ENCODE peak calls at places on chromosomes 4 and X, in nine cellular contexts. G, O, J, F, A, M, S, X and T are unnamed samples.

GRCh38 chr4:124936427-124936826 is 223.9 kb upstream of the ANKRD50 start:
- DNase-seq in G (no peak), O (no peak), S (no peak), J (no peak), F (peak; percentile 70), A (no peak), X (no peak), M (no peak), T (peak; percentile 92)

GRCh38 chrX:283115-283845 is 2.1 kb downstream of the PLCXD1 start:
- DNase-seq in S (peak; percentile 91), G (peak; percentile 89), X (peak; percentile 96), A (peak; percentile 88), O (peak; percentile 96), M (peak; percentile 89), J (peak; percentile 83), F (peak; percentile 98), T (peak; percentile 94)

GRCh38 chrX:34918091-34918736 is 24.4 kb upstream of the FAM47B start:
- DNase-seq in A (no peak), G (no peak), S (peak; percentile 60), M (peak; percentile 60), F (no peak), J (no peak), X (no peak), O (no peak), T (peak; percentile 9)

GRCh38 chr4:89158884-89159503 is 47.7 kb downstream of the TIGD2 start:
- DNase-seq in M (peak; percentile 39), A (no peak), O (no peak), X (no peak), G (no peak), S (peak; percentile 42), F (peak; percentile 29), J (no peak), T (no peak)

GRCh38 chr4:10186228-10187214 is 69.9 kb upstream of the WDR1 start:
- DNase-seq in O (no peak), A (no peak), F (no peak), X (no peak), S (peak; percentile 45), J (no peak), G (no peak), M (no peak), T (no peak)

GRCh38 chrX:148771440-148771839 is 271.0 kb downstream of the AFF2 start:
- DNase-seq in M (no peak), O (no peak), G (no peak), F (no peak), X (no peak), J (no peak), A (no peak), S (no peak), T (no peak)

GRCh38 chrX:7215842-7216241 is 67.9 kb upstream of the PUDP start:
- DNase-seq in J (no peak), A (no peak), S (peak; percentile 59), M (no peak), F (peak; percentile 0), O (no peak), G (no peak), X (no peak), T (no peak)

GRCh38 chrX:12548746-12549145 is 242.5 kb upstream of the PRPS2 start:
- DNase-seq in X (peak; percentile 29), J (no peak), F (peak; percentile 48), S (peak; percentile 25), M (no peak), O (peak; percentile 18), G (no peak), A (no peak), T (no peak)

GRCh38 chr4:180057891-180058643 is 2185.1 kb upstream of the TENM3 start:
- DNase-seq in A (no peak), G (no peak), O (peak; percentile 4), J (no peak), X (peak; percentile 62), M (no peak), F (peak; percentile 70), S (no peak), T (peak; percentile 4)

GRCh38 chr4:41935652-41936021 is 408 bp downstream of the TMEM33 start:
- DNase-seq in M (no peak), F (no peak), S (peak; percentile 26), O (peak; percentile 51), J (no peak), A (no peak), G (no peak), X (no peak), T (peak; percentile 3)

GRCh38 chr4:132642196-132642817 is 506.8 kb upstream of the PCDH10 start:
- DNase-seq in X (peak; percentile 55), O (peak; percentile 6), A (no peak), G (no peak), M (peak; percentile 22), F (peak; percentile 76), J (no peak), S (peak; percentile 15), T (no peak)

GRCh38 chr4:176778491-176778890 is 14.2 kb downstream of the VEGFC start:
- DNase-seq in J (no peak), O (no peak), S (peak; percentile 82), A (no peak), M (peak; percentile 83), G (no peak), F (no peak), X (no peak), T (peak; percentile 94)

GRCh38 chrX:45508459-45508858 is 307.8 kb upstream of the DIPK2B start:
- DNase-seq in S (peak; percentile 38), M (no peak), G (no peak), A (no peak), F (no peak), X (no peak), J (no peak), O (no peak), T (peak; percentile 38)

GRCh38 chr4:28228575-28228974 is 1367.9 kb downstream of the STIM2 start:
- DNase-seq in S (peak; percentile 3), J (no peak), O (no peak), M (no peak), X (no peak), G (no peak), A (no peak), F (no peak), T (no peak)

GRCh38 chr4:177201614-177202013 is 108.1 kb upstream of the NEIL3 start:
- DNase-seq in X (no peak), M (no peak), G (no peak), A (no peak), J (no peak), F (no peak), O (no peak), S (no peak), T (no peak)

GRCh38 chr4:153466637-153467153 is 535 bp downstream of the TMEM131L start:
- DNase-seq in M (no peak), G (no peak), J (no peak), F (no peak), S (no peak), X (no peak), A (no peak), O (no peak), T (no peak)

GRCh38 chr4:163393471-163393870 is 49.8 kb downstream of the NPY5R start:
- DNase-seq in F (no peak), A (no peak), S (no peak), G (no peak), O (no peak), M (no peak), J (no peak), X (no peak), T (no peak)

GRCh38 chr4:60116592-60116991 is 1083.5 kb upstream of the ADGRL3 start:
- DNase-seq in G (no peak), A (no peak), F (no peak), S (no peak), X (no peak), J (no peak), M (no peak), O (no peak), T (no peak)

GRCh38 chr4:120589787-120590186 is 332.7 kb downstream of the PRDM5 start:
- DNase-seq in F (no peak), A (no peak), J (no peak), M (no peak), G (no peak), S (no peak), O (no peak), X (no peak), T (no peak)

GRCh38 chr4:56048621-56049427 is 100.1 kb downstream of the CEP135 start:
- DNase-seq in A (no peak), G (no peak), O (peak; percentile 66), M (peak; percentile 30), X (peak; percentile 56), F (peak; percentile 82), S (peak; percentile 55), J (no peak), T (peak; percentile 41)

GRCh38 chr4:60891947-60892346 is 308.2 kb upstream of the ADGRL3 start:
- DNase-seq in X (no peak), F (no peak), J (no peak), A (no peak), O (no peak), S (no peak), G (no peak), M (no peak), T (no peak)

GRCh38 chr4:55458164-55458563 is 62.4 kb downstream of the TMEM165 start:
- DNase-seq in S (peak; percentile 75), G (no peak), J (no peak), M (peak; percentile 54), F (peak; percentile 9), X (no peak), O (no peak), A (no peak), T (peak; percentile 59)

GRCh38 chrX:925094-925493 is 287.4 kb downstream of the CRLF2 start:
- DNase-seq in G (no peak), J (no peak), A (no peak), F (no peak), S (no peak), O (no peak), X (no peak), M (no peak), T (no peak)

GRCh38 chr4:182318256-182318655 is 75.1 kb downstream of the TENM3 start:
- DNase-seq in S (no peak), F (no peak), A (no peak), O (no peak), X (no peak), J (no peak), G (no peak), M (no peak), T (no peak)

GRCh38 chrX:23789386-23790146 is 6.6 kb downstream of the SAT1 start:
- DNase-seq in G (no peak), J (no peak), S (no peak), X (no peak), M (no peak), A (no peak), F (no peak), O (no peak), T (no peak)

GRCh38 chrX:128805236-128805635 is 718.1 kb downstream of the SMARCA1 start:
- DNase-seq in X (no peak), S (no peak), M (no peak), O (no peak), J (no peak), F (no peak), G (no peak), A (no peak), T (no peak)

GRCh38 chr4:168553714-168554370 is 57.0 kb downstream of the PALLD start:
- DNase-seq in G (no peak), F (no peak), A (no peak), X (no peak), J (no peak), S (no peak), O (no peak), M (no peak), T (no peak)

GRCh38 chr4:13928214-13928613 is 300.7 kb upstream of the BOD1L1 start:
- DNase-seq in G (no peak), F (no peak), M (no peak), J (no peak), O (no peak), X (no peak), S (no peak), A (no peak), T (no peak)

GRCh38 chr4:125434136-125434535 is 119.4 kb downstream of the FAT4 start:
- DNase-seq in G (no peak), O (no peak), J (no peak), S (peak; percentile 2), F (no peak), A (no peak), M (no peak), X (no peak), T (no peak)

GRCh38 chr4:145782756-145783155 is 102.8 kb downstream of the C4orf51 start:
- DNase-seq in A (no peak), J (no peak), O (no peak), F (no peak), S (no peak), M (peak; percentile 6), G (no peak), X (no peak), T (no peak)

GRCh38 chrX:16662402-16662801 is 12.4 kb downstream of the S100G start:
- DNase-seq in J (no peak), O (no peak), G (no peak), A (no peak), S (no peak), F (no peak), X (no peak), M (no peak), T (no peak)